ENCODE peak calls at places on chromosomes 2 and 18, in nine cellular contexts. S is astrocyte of the spinal cord, I is omental fat pad, H is nephron progenitor cell, A is spleen, V is fibroblast of lung, Y is fibroblast of villous mesenchyme, P is pancreas, T is PC-9. B is an unnamed sample.
A peak's percentile ranks its signal among the peaks of the same experiment; 100 is the strongest.

GRCh38 chr18:7234061-7234460 is 3.2 kb downstream of the LRRC30 start:
- DNase-seq in S (no peak), I (no peak), H (no peak), A (no peak), V (no peak), Y (no peak), P (no peak), T (no peak), B (no peak)

GRCh38 chr2:168635065-168635577 is 167.3 kb upstream of the NOSTRIN start:
- DNase-seq in S (peak; percentile 59), I (no peak), H (no peak), A (no peak), V (peak; percentile 79), Y (peak; percentile 74), P (no peak), T (no peak), B (no peak)

GRCh38 chr2:20146401-20146800 is 78.5 kb downstream of the SDC1 start:
- DNase-seq in S (no peak), I (no peak), H (no peak), A (no peak), V (no peak), Y (no peak), P (no peak), T (peak; percentile 36), B (no peak)

GRCh38 chr18:74529378-74529777 is 4.9 kb upstream of the CNDP1 start:
- DNase-seq in S (no peak), I (no peak), H (no peak), A (peak; percentile 20), V (no peak), Y (no peak), P (no peak), T (no peak), B (no peak)

GRCh38 chr18:35463050-35463449 is 34.7 kb downstream of the INO80C start:
- DNase-seq in S (peak; percentile 26), I (no peak), H (no peak), A (no peak), V (no peak), Y (peak; percentile 86), P (no peak), T (no peak), B (no peak)

GRCh38 chr2:222969491-222969890 is 82.5 kb upstream of the KCNE4 start:
- DNase-seq in S (peak; percentile 46), I (no peak), H (no peak), A (no peak), V (peak; percentile 87), Y (peak; percentile 75), P (no peak), T (peak; percentile 61), B (no peak)

GRCh38 chr2:128371648-128372345 is 53.1 kb upstream of the HS6ST1 start:
- DNase-seq in S (no peak), I (no peak), H (no peak), A (peak; percentile 68), V (no peak), Y (no peak), P (no peak), T (no peak), B (no peak)

GRCh38 chr18:45637546-45638327 is 22.5 kb downstream of the SLC14A2 start:
- DNase-seq in S (no peak), I (no peak), H (no peak), A (no peak), V (peak; percentile 44), Y (no peak), P (no peak), T (no peak), B (no peak)

GRCh38 chr2:139218181-139218580 is 438.0 kb upstream of the NXPH2 start:
- DNase-seq in S (no peak), I (no peak), H (no peak), A (no peak), V (no peak), Y (no peak), P (no peak), T (no peak), B (no peak)

GRCh38 chr2:178271629-178272333 is 77.5 kb downstream of the OSBPL6 start:
- DNase-seq in S (peak; percentile 75), I (peak; percentile 26), H (no peak), A (no peak), V (peak; percentile 83), Y (peak; percentile 41), P (no peak), T (no peak), B (no peak)

GRCh38 chr2:199335502-199335901 is 122.2 kb downstream of the SATB2 start:
- DNase-seq in S (no peak), I (no peak), H (no peak), A (no peak), V (no peak), Y (no peak), P (no peak), T (no peak), B (no peak)

GRCh38 chr2:202494300-202494699 is 118.2 kb downstream of the BMPR2 start:
- DNase-seq in S (peak; percentile 66), I (no peak), H (peak; percentile 8), A (no peak), V (peak; percentile 92), Y (peak; percentile 97), P (no peak), T (no peak), B (no peak)

GRCh38 chr2:193476171-193476800 is 1281.6 kb upstream of the TMEFF2 start:
- DNase-seq in S (no peak), I (no peak), H (no peak), A (no peak), V (no peak), Y (no peak), P (no peak), T (peak; percentile 41), B (no peak)

GRCh38 chr18:42477261-42477660 is 522.2 kb downstream of the PIK3C3 start:
- DNase-seq in S (peak; percentile 3), I (no peak), H (no peak), A (no peak), V (no peak), Y (no peak), P (no peak), T (no peak), B (no peak)

GRCh38 chr18:8657050-8657820 is 48.0 kb downstream of the RAB12 start:
- DNase-seq in S (no peak), I (no peak), H (no peak), A (no peak), V (no peak), Y (no peak), P (no peak), T (no peak), B (no peak)

GRCh38 chr2:39728941-39729351 is 50.1 kb downstream of the THUMPD2 start:
- DNase-seq in S (peak; percentile 26), I (no peak), H (peak; percentile 39), A (no peak), V (peak; percentile 42), Y (peak; percentile 48), P (no peak), T (peak; percentile 49), B (no peak)

GRCh38 chr2:234548720-234549420 is 52.0 kb upstream of the ARL4C start:
- DNase-seq in S (peak; percentile 80), I (no peak), H (no peak), A (no peak), V (peak; percentile 53), Y (no peak), P (no peak), T (no peak), B (no peak)

GRCh38 chr18:44719519-44720060 is 38.9 kb downstream of the SETBP1 start:
- DNase-seq in S (no peak), I (no peak), H (no peak), A (no peak), V (no peak), Y (no peak), P (no peak), T (no peak), B (no peak)

GRCh38 chr18:74944676-74945075 is 264.3 kb downstream of the PTGR3 start:
- DNase-seq in S (no peak), I (no peak), H (no peak), A (no peak), V (no peak), Y (peak; percentile 64), P (no peak), T (no peak), B (no peak)

GRCh38 chr2:226673314-226673723 is 126.3 kb downstream of the IRS1 start:
- DNase-seq in S (peak; percentile 87), I (no peak), H (no peak), A (no peak), V (peak; percentile 91), Y (peak; percentile 91), P (no peak), T (peak; percentile 97), B (no peak)
- TF ChIP-seq CTCF in S (no peak), I (no peak), H (no peak), A (no peak), V (no peak), Y (no peak), P (no peak), T (no peak), B (no peak)

GRCh38 chr18:5424903-5425302 is 118.9 kb downstream of the EPB41L3 start:
- DNase-seq in S (peak; percentile 65), I (no peak), H (no peak), A (no peak), V (peak; percentile 64), Y (peak; percentile 8), P (no peak), T (no peak), B (no peak)
- TF ChIP-seq CTCF in S (peak; percentile 69), I (no peak), H (peak; percentile 53), A (peak; percentile 53), V (peak; percentile 65), Y (peak; percentile 26), P (peak; percentile 16), T (peak; percentile 63), B (peak; percentile 79)

DNA sequence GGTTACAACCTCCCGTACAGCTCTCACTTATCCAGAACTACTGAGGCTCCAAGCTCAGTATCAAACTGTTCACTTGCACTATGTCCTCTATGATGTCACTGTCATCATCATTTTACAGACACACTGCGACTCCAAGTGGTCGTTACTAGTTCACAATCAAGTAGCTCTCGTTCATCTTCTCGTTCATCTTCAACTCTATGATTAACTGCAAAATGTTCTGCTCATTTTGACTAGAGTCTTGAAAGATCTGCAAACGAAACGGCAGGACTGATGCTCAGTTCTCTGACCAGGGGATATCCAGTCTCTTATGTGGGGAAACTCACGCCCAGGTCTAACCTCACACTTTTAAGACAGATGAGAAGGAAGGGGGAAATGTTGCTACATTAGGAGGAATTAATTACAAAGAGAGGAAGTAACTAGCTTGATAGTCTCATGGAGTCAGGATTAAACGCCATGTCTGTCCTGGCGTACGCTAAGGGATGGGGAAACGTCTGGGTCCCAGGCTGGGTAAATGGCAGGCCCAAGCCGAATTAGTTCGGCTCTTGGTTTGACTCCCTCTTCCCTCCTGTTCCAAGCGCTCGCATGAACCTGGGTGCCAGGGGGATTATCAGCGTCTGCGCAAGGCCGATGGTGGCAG is 794 bp upstream of the CHCHD5 start:
- DNase-seq in S (peak; percentile 10), I (no peak), H (no peak), A (no peak), V (peak; percentile 32), Y (peak; percentile 16), P (no peak), T (no peak), B (no peak)
- TF ChIP-seq CTCF in S (no peak), I (no peak), H (no peak), A (no peak), V (no peak), Y (no peak), P (no peak), T (peak; percentile 10), B (no peak)

DNA sequence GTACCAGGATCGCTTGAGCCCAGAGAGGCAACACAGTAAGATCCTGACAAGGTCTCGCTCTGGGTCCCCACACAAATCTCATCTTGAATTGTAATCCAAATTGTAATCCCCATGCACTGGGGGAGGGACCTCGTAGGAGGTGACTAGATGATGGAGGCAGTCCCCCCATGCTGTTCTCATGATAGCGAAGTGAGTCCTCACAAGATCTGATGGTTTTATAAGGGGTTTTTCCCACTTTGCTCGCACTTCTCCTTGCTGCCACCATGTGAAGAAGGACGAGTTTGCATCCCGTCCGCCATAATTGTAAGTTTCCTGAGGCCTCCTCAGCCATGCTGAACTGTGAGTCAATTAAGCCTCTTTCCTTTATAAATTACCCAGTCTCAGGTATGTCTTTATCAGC is 46.0 kb upstream of the SERTAD2 start:
- DNase-seq in S (no peak), I (no peak), H (no peak), A (no peak), V (no peak), Y (no peak), P (no peak), T (no peak), B (no peak)
- TF ChIP-seq CTCF in S (no peak), I (no peak), H (no peak), A (peak; percentile 33), V (no peak), Y (no peak), P (no peak), T (no peak), B (no peak)

B was measured in type B pancreatic cell.